ENCODE peak calls at places on chromosome 2, in four cellular contexts. K is T-helper 17 cell, I is NCI-H1105, O is omental fat pad. R is an unnamed sample.
A peak's percentile ranks its signal among the peaks of the same experiment; 100 is the strongest.

GRCh38 chr2:175889557-175890355 is 112.3 kb downstream of the LNPK start:
- DNase-seq in I (peak; percentile 72), K (no peak), O (no peak), R (no peak)

GRCh38 chr2:48249631-48250473 is 280.1 kb upstream of the STON1 start:
- DNase-seq in K (no peak), I (no peak), O (no peak), R (no peak)

GRCh38 chr2:136901732-136902131 is 136.4 kb downstream of the THSD7B start:
- DNase-seq in I (no peak), K (no peak), O (no peak), R (no peak)

GRCh38 chr2:102512161-102512560 is 39.1 kb downstream of the SLC9A4 start:
- DNase-seq in K (no peak), I (no peak), O (no peak), R (no peak)

GRCh38 chr2:47437287-47437686 is 34.3 kb downstream of the MSH2 start:
- DNase-seq in I (peak; percentile 2), O (no peak), K (no peak), R (no peak)

GRCh38 chr2:39837856-39838453 is 58.9 kb upstream of the THUMPD2 start:
- DNase-seq in I (no peak), K (no peak), O (no peak), R (peak; percentile 74)

GRCh38 chr2:64847930-64848329 is 141.3 kb upstream of the SLC1A4 start:
- DNase-seq in I (no peak), O (no peak), K (no peak), R (peak; percentile 49)

GRCh38 chr2:37827911-37828411 is 97.1 kb upstream of the RMDN2 start:
- DNase-seq in K (no peak), O (no peak), I (no peak), R (peak; percentile 46)

GRCh38 chr2:102078773-102079172 is 63.8 kb upstream of the IL1R1 start:
- DNase-seq in K (no peak), O (no peak), I (no peak), R (no peak)

GRCh38 chr2:62939735-62940491 is 110.7 kb upstream of the OTX1 start:
- DNase-seq in K (no peak), I (no peak), O (no peak), R (no peak)

GRCh38 chr2:225354281-225354774 is 45.2 kb upstream of the NYAP2 start:
- DNase-seq in O (no peak), I (no peak), K (no peak), R (peak; percentile 41)

GRCh38 chr2:41872646-41873045 is 175.2 kb upstream of the PKDCC start:
- DNase-seq in O (no peak), I (no peak), K (no peak), R (no peak)